ENCODE peak calls at places on chromosomes 16 and 17, in eight cellular contexts. One of them, this sample, is unnamed.

GRCh38 chr16:10961231-10961630 is 16.9 kb downstream of the CLEC16A start:
- DNase-seq in frontal cortex: no peak
- DNase-seq in NCI-H460: no peak
- DNase-seq in smooth muscle cell of the brain vasculature: no peak
- DNase-seq in NCI-H1105 treated with DMSO at 0.1 percent for 48 hours: no peak
- DNase-seq in CD4-positive, alpha-beta T cell: no peak
- DNase-seq in HuH-7: no peak
- DNase-seq in GM20000: no peak
- DNase-seq in this sample: no peak

GRCh38 chr17:51739245-51739886 is 419.1 kb downstream of the CA10 start:
- DNase-seq in frontal cortex: no peak
- DNase-seq in NCI-H460: no peak
- DNase-seq in smooth muscle cell of the brain vasculature: no peak
- DNase-seq in NCI-H1105 treated with DMSO at 0.1 percent for 48 hours: peak
- DNase-seq in CD4-positive, alpha-beta T cell: no peak
- DNase-seq in HuH-7: no peak
- DNase-seq in GM20000: no peak
- DNase-seq in this sample: no peak

GRCh38 chr16:87541882-87542234 is 49.0 kb upstream of the ZCCHC14 start:
- DNase-seq in frontal cortex: no peak
- DNase-seq in NCI-H460: no peak
- DNase-seq in smooth muscle cell of the brain vasculature: peak
- DNase-seq in NCI-H1105 treated with DMSO at 0.1 percent for 48 hours: no peak
- DNase-seq in CD4-positive, alpha-beta T cell: no peak
- DNase-seq in HuH-7: no peak
- DNase-seq in GM20000: no peak
- DNase-seq in this sample: no peak

GRCh38 chr17:66724581-66725341 is 110.2 kb upstream of the CACNG5 start:
- DNase-seq in frontal cortex: no peak
- DNase-seq in NCI-H460: no peak
- DNase-seq in smooth muscle cell of the brain vasculature: peak
- DNase-seq in NCI-H1105 treated with DMSO at 0.1 percent for 48 hours: peak
- DNase-seq in CD4-positive, alpha-beta T cell: no peak
- DNase-seq in HuH-7: no peak
- DNase-seq in GM20000: no peak
- DNase-seq in this sample: no peak

GRCh38 chr16:89232107-89232506 is 14.6 kb downstream of the ZNF778 start:
- DNase-seq in frontal cortex: no peak
- DNase-seq in NCI-H460: no peak
- DNase-seq in smooth muscle cell of the brain vasculature: no peak
- DNase-seq in NCI-H1105 treated with DMSO at 0.1 percent for 48 hours: no peak
- DNase-seq in CD4-positive, alpha-beta T cell: no peak
- DNase-seq in HuH-7: no peak
- DNase-seq in GM20000: no peak
- DNase-seq in this sample: no peak

GRCh38 chr16:55711959-55712876 is 56.4 kb downstream of the SLC6A2 start:
- DNase-seq in frontal cortex: no peak
- DNase-seq in NCI-H460: peak
- DNase-seq in smooth muscle cell of the brain vasculature: peak
- DNase-seq in NCI-H1105 treated with DMSO at 0.1 percent for 48 hours: peak
- DNase-seq in CD4-positive, alpha-beta T cell: peak
- DNase-seq in HuH-7: peak
- DNase-seq in GM20000: peak
- DNase-seq in this sample: no peak

GRCh38 chr17:73007447-73007846 is 85.0 kb downstream of the SLC39A11 start:
- DNase-seq in frontal cortex: no peak
- DNase-seq in NCI-H460: no peak
- DNase-seq in smooth muscle cell of the brain vasculature: no peak
- DNase-seq in NCI-H1105 treated with DMSO at 0.1 percent for 48 hours: no peak
- DNase-seq in CD4-positive, alpha-beta T cell: no peak
- DNase-seq in HuH-7: no peak
- DNase-seq in GM20000: no peak
- DNase-seq in this sample: no peak

GRCh38 chr16:51953541-51953940 is 593.4 kb downstream of the TOX3 start:
- DNase-seq in frontal cortex: no peak
- DNase-seq in NCI-H460: no peak
- DNase-seq in smooth muscle cell of the brain vasculature: no peak
- DNase-seq in NCI-H1105 treated with DMSO at 0.1 percent for 48 hours: no peak
- DNase-seq in CD4-positive, alpha-beta T cell: no peak
- DNase-seq in HuH-7: no peak
- DNase-seq in GM20000: no peak
- DNase-seq in this sample: no peak

GRCh38 chr17:48545022-48545376 is at the start of gene HOXB2:
- DNase-seq in frontal cortex: no peak
- DNase-seq in NCI-H460: no peak
- DNase-seq in smooth muscle cell of the brain vasculature: no peak
- DNase-seq in NCI-H1105 treated with DMSO at 0.1 percent for 48 hours: peak
- DNase-seq in CD4-positive, alpha-beta T cell: no peak
- DNase-seq in HuH-7: no peak
- DNase-seq in GM20000: no peak
- DNase-seq in this sample: no peak

GRCh38 chr17:50346313-50347086 is 574 bp downstream of the XYLT2 start:
- DNase-seq in frontal cortex: peak
- DNase-seq in NCI-H460: peak
- DNase-seq in smooth muscle cell of the brain vasculature: no peak
- DNase-seq in NCI-H1105 treated with DMSO at 0.1 percent for 48 hours: no peak
- DNase-seq in CD4-positive, alpha-beta T cell: no peak
- DNase-seq in HuH-7: peak
- DNase-seq in GM20000: peak
- DNase-seq in this sample: no peak

GRCh38 chr17:65290041-65290440 is 152.9 kb downstream of the RGS9 start:
- DNase-seq in frontal cortex: no peak
- DNase-seq in NCI-H460: no peak
- DNase-seq in smooth muscle cell of the brain vasculature: no peak
- DNase-seq in NCI-H1105 treated with DMSO at 0.1 percent for 48 hours: no peak
- DNase-seq in CD4-positive, alpha-beta T cell: no peak
- DNase-seq in HuH-7: no peak
- DNase-seq in GM20000: no peak
- DNase-seq in this sample: no peak

This sample was measured in keratinocyte.